ENCODE peak calls at places on chromosomes 13 and 19, in six cellular contexts. R, G, E, J, W and I are unnamed samples.

GRCh38 chr19:54253331-54254194 is 3.5 kb downstream of the LILRB5 start:
- DNase-seq in G (no peak), W (no peak), R (no peak), J (no peak), E (no peak), I (no peak)

GRCh38 chr19:46849610-46850009 is 1.0 kb downstream of the AP2S1 start:
- DNase-seq in J (no peak), W (no peak), R (no peak), E (no peak), G (peak; percentile 45), I (no peak)

GRCh38 chr13:95176611-95177259 is 124.5 kb downstream of the ABCC4 start:
- DNase-seq in G (peak; percentile 75), E (no peak), J (no peak), R (no peak), W (no peak), I (peak; percentile 9)

GRCh38 chr13:35767256-35767981 is 290.9 kb upstream of the MAB21L1 start:
- DNase-seq in G (no peak), R (no peak), W (no peak), E (no peak), J (no peak), I (no peak)

GRCh38 chr19:10517760-10518443 is 655 bp upstream of the S1PR5 start:
- DNase-seq in G (no peak), J (no peak), E (peak; percentile 62), W (no peak), R (peak; percentile 62), I (peak; percentile 70)

GRCh38 chr13:44934724-44935123 is 54.5 kb downstream of the NUFIP1 start:
- DNase-seq in W (no peak), E (no peak), G (peak; percentile 40), R (no peak), J (peak; percentile 5), I (peak; percentile 58)

GRCh38 chr13:64505511-64505910 is 2724.6 kb downstream of the PCDH9 start:
- DNase-seq in E (no peak), J (no peak), R (no peak), W (no peak), G (no peak), I (no peak)

GRCh38 chr19:4399871-4400768 is at the start of gene SH3GL1:
- DNase-seq in G (peak; percentile 88), W (peak; percentile 82), J (peak; percentile 48), E (peak; percentile 89), R (peak; percentile 69), I (peak; percentile 88)

GRCh38 chr19:18526316-18526715 is 4.4 kb upstream of the ELL start:
- DNase-seq in E (no peak), W (no peak), G (no peak), J (no peak), R (no peak), I (no peak)

GRCh38 chr13:30338331-30338851 is 31.0 kb upstream of the KATNAL1 start:
- DNase-seq in J (no peak), R (no peak), E (no peak), G (no peak), W (no peak), I (no peak)

GRCh38 chr19:55640043-55640576 is 692 bp upstream of the ZNF580 start:
- DNase-seq in R (no peak), E (peak; percentile 70), W (no peak), J (no peak), G (peak; percentile 80), I (no peak)

GRCh38 chr19:55304279-55304978 is 20.6 kb downstream of the BRSK1 start:
- DNase-seq in G (no peak), W (peak; percentile 50), E (peak; percentile 84), J (no peak), R (peak; percentile 66), I (peak; percentile 71)

GRCh38 chr13:101211261-101211660 is 205.0 kb downstream of the NALCN start:
- DNase-seq in J (no peak), R (peak; percentile 14), E (no peak), G (peak; percentile 72), W (no peak), I (no peak)

GRCh38 chr13:82713681-82714405 is 1168.4 kb downstream of the SLITRK1 start:
- DNase-seq in R (no peak), W (no peak), J (no peak), E (no peak), G (no peak), I (no peak)

DNA sequence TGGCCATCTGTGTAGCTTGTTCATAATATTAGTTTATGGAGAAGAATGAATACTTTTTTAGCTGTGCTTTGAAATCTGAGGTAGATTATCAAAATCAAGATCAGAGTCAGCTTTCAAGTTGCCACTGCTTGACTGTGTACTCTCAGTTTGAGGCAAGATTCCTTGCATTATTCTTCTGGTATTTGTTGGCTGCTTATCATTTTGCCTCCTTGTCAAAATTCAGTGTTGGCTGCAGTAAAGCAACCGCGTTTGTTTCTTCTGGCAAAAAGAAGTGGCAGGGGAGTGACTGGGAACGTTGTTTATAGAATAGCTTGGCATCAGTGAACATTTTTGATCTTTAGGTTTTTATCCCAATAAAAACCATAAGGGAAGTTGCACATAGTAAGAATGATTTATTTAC is 419.3 kb upstream of the GPC6 start:
- DNase-seq in E (no peak), R (no peak), W (no peak), G (no peak), J (no peak), I (no peak)
- H3K4me3 ChIP-seq in E (no peak overlapping the region), R (no peak overlapping the region), W (no peak overlapping the region), G (no peak overlapping the region), J (no peak overlapping the region), I (no peak overlapping the region)

GRCh38 chr13:49996166-49996915 is 501 bp upstream of the TRIM13 start:
- DNase-seq in G (peak; percentile 82), J (peak; percentile 39), R (peak; percentile 52), E (peak; percentile 88), W (peak; percentile 56), I (peak; percentile 98)
- TF ChIP-seq CTCF in G (no peak), J (no peak), R (no peak), E (no peak), W (no peak), I (no peak)

GRCh38 chr19:14367016-14367415 is 14.2 kb upstream of the ADGRE5 start:
- DNase-seq in W (no peak), E (no peak), G (no peak), R (no peak), J (no peak), I (no peak)

GRCh38 chr19:14370169-14370998 is 10.9 kb upstream of the ADGRE5 start:
- DNase-seq in E (peak; percentile 15), J (no peak), G (no peak), W (no peak), R (no peak), I (peak; percentile 61)

GRCh38 chr19:14366529-14366928 is 14.7 kb upstream of the ADGRE5 start:
- DNase-seq in E (peak; percentile 84), G (peak; percentile 61), W (peak; percentile 69), J (peak; percentile 98), R (no peak), I (peak; percentile 52)

GRCh38 chr19:14369399-14370168 is 11.7 kb upstream of the ADGRE5 start:
- DNase-seq in R (no peak), W (no peak), E (peak; percentile 30), J (no peak), G (no peak), I (peak; percentile 50)

GRCh38 chr19:14368011-14368513 is 13.2 kb upstream of the ADGRE5 start:
- DNase-seq in J (no peak), R (no peak), G (no peak), E (peak; percentile 2), W (no peak), I (peak; percentile 62)
- TF ChIP-seq MYC in J (no peak), R (no peak), G (no peak), E (no peak), W (no peak), I (no peak)

GRCh38 chr13:42151781-42152180 is 103.3 kb downstream of the DGKH start:
- DNase-seq in J (no peak), W (no peak), R (no peak), E (no peak), G (no peak), I (no peak)
- H3K4me3 ChIP-seq in J (no peak overlapping the region), W (no peak overlapping the region), R (no peak overlapping the region), E (no peak overlapping the region), G (no peak overlapping the region), I (no peak overlapping the region)

DNA sequence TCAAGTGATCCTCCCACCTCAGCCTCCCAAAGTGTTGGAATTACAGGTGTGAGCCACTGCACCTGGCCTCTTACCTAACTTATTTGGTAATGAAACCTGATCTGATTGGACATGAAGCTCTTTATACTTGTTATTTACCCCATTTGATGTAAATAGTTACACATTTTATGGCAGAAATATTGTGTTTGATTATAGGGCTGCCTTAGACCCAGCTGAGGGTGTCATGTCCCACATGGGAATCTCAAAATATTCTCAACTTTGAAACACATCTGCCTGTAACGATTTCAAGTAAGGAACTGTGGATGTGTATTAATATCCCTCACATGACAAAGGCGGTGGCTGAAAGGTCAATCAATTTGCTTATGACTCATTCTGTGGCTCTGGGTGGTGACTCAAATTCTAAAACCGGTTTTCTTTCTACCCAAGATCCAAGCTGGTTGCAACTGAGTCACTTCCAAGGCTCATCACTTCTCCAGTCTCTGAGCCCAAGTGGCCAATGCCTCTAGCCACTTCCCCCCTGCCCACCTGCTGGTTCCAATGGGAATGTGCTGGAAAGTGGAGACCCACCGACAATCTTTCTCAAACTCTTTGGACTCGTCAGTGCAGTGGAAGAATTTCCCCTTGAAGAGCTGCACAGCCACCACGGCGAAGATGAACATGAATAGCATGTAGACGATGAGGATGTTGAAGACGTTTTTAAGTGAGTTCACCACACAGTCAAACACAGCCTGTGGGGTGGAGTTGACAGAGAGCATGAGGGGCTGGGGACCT is 110.9 kb downstream of the IER2 start:
- DNase-seq in W (no peak), G (peak; percentile 57), R (peak; percentile 58), J (peak; percentile 79), E (peak; percentile 51), I (peak; percentile 83)
- TF ChIP-seq CTCF in W (no peak), G (no peak), R (no peak), J (no peak), E (no peak), I (no peak)

DNA sequence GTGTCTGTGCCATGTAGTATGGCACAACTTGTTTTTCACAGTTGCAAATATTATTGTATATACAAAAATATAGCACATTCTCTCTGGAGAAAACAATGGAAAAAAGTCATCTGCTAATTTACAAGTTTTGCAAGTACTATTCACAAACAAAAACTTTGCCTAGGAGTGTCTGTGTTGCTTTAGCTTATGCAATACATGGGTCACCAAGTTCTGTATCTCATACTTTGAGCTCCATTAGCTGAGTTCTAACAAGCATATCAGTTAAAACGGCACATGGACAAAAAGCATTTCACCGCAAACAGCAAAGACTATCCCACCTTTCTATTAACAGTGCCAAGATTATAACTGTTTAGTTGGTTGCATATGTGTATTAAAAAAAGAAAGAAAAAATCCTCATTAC is 4.6 kb downstream of the SPRY2 start:
- DNase-seq in J (no peak), E (no peak), R (no peak), W (no peak), G (no peak), I (no peak)
- TF ChIP-seq MYC in J (no peak), E (no peak), R (no peak), W (no peak), G (no peak), I (no peak)

GRCh38 chr19:42306646-42307045 is 4.2 kb upstream of the PAFAH1B3 start:
- DNase-seq in E (peak; percentile 51), W (no peak), R (no peak), J (no peak), G (no peak), I (no peak)
- H3K4me3 ChIP-seq in E (no peak overlapping the region), W (no peak overlapping the region), R (no peak overlapping the region), J (no peak overlapping the region), G (no peak overlapping the region), I (no peak overlapping the region)